ENCODE peak calls at places on chromosomes 12 and 14, in nine cellular contexts. M is OCI-LY7; Z is T-helper 1 cell; W is stimulated activated CD4-positive, alpha-beta T cell treated with anti-CD3 and anti-CD28 coated beads, Interleukin-1b, Interleukin-23, amount 100 ng/mL, for 24 hours; S is HCEC 1CT; R is H4; I is KBM-7; G is stomach; X is psoas muscle. C is an unnamed sample.

GRCh38 chr14:47332939-47333338 is 342.5 kb downstream of the MDGA2 start:
- DNase-seq in Z (no peak), I (no peak), S (no peak), W (no peak), M (no peak), G (no peak), R (no peak), X (no peak), C (no peak)

GRCh38 chr12:51393676-51394545 is 2.7 kb upstream of the GALNT6 start:
- DNase-seq in G (no peak), R (peak), M (no peak), X (no peak), I (no peak), S (peak), W (no peak), Z (peak), C (peak)

GRCh38 chr14:89027097-89027740 is 202.8 kb downstream of the TTC8 start:
- DNase-seq in S (peak), G (peak), I (peak), W (peak), R (peak), M (peak), Z (peak), X (peak), C (no peak)

GRCh38 chr12:49930515-49931288 is 19.8 kb upstream of the AQP2 start:
- DNase-seq in X (no peak), M (no peak), S (peak), Z (no peak), W (no peak), G (no peak), R (no peak), I (no peak), C (peak)

GRCh38 chr14:90893028-90893427 is 76.8 kb upstream of the TTC7B start:
- DNase-seq in W (no peak), Z (no peak), M (no peak), S (no peak), I (no peak), X (no peak), R (no peak), G (no peak), C (no peak)

GRCh38 chr14:49918709-49919108 is 25.8 kb downstream of the ARF6 start:
- DNase-seq in M (no peak), Z (no peak), S (no peak), G (no peak), R (no peak), W (no peak), X (no peak), I (no peak), C (no peak)

GRCh38 chr12:22797686-22798085 is 172.7 kb downstream of the ETNK1 start:
- DNase-seq in S (no peak), M (no peak), I (peak), W (no peak), Z (no peak), X (no peak), R (no peak), G (no peak), C (no peak)

GRCh38 chr12:78519422-78519821 is 345.2 kb upstream of the SYT1 start:
- DNase-seq in W (no peak), G (no peak), S (no peak), M (no peak), I (no peak), Z (no peak), X (no peak), R (no peak), C (no peak)

GRCh38 chr14:43803076-43803689 is 703.9 kb downstream of the FSCB start:
- DNase-seq in G (no peak), R (peak), M (no peak), X (no peak), S (no peak), Z (no peak), W (no peak), I (no peak), C (no peak)

GRCh38 chr14:98070521-98070920 is 1201.5 kb downstream of the BCL11B start:
- DNase-seq in M (no peak), R (no peak), I (no peak), W (no peak), Z (no peak), S (no peak), X (no peak), G (no peak), C (no peak)

GRCh38 chr14:69614592-69614991 is 3.2 kb downstream of the SUSD6 start:
- DNase-seq in R (no peak), I (peak), Z (no peak), G (no peak), X (no peak), M (peak), W (no peak), S (no peak), C (no peak)

GRCh38 chr14:74018029-74018703 is 922 bp downstream of the ENTPD5 start:
- DNase-seq in X (no peak), S (peak), G (no peak), Z (peak), R (peak), M (no peak), W (no peak), I (no peak), C (peak)

GRCh38 chr12:48832321-48833060 is 14.2 kb downstream of the CACNB3 start:
- DNase-seq in G (no peak), S (no peak), X (no peak), I (no peak), R (no peak), Z (no peak), W (no peak), M (no peak), C (no peak)

GRCh38 chr14:91568626-91569025 is 58.5 kb upstream of the PPP4R3A start:
- DNase-seq in S (no peak), M (no peak), R (no peak), G (no peak), I (no peak), W (no peak), Z (no peak), X (no peak), C (no peak)

GRCh38 chr12:98653866-98654493 is 8.9 kb downstream of the APAF1 start:
- DNase-seq in X (no peak), G (no peak), M (peak), Z (peak), W (no peak), S (peak), R (peak), I (peak), C (peak)

GRCh38 chr12:88553941-88554658 is 26.2 kb downstream of the KITLG start:
- DNase-seq in Z (no peak), R (peak), W (no peak), X (no peak), S (peak), I (peak), M (no peak), G (no peak), C (peak)

GRCh38 chr14:68686212-68686478 is 106.7 kb downstream of the ZFP36L1 start:
- DNase-seq in W (no peak), M (no peak), R (no peak), G (no peak), S (no peak), Z (no peak), I (no peak), X (no peak), C (no peak)

GRCh38 chr12:67633708-67634107 is 14.8 kb upstream of the DYRK2 start:
- DNase-seq in I (peak), R (no peak), W (no peak), Z (no peak), G (peak), S (no peak), M (no peak), X (no peak), C (no peak)

GRCh38 chr12:66620703-66621102 is 58.2 kb downstream of the GRIP1 start:
- DNase-seq in G (no peak), S (no peak), X (no peak), R (no peak), M (no peak), Z (no peak), I (peak), W (no peak), C (no peak)

GRCh38 chr12:54010972-54011664 is 2.3 kb downstream of the HOXC8 start:
- DNase-seq in W (no peak), I (no peak), R (no peak), S (no peak), Z (no peak), M (no peak), G (no peak), X (peak), C (no peak)

GRCh38 chr14:104370256-104370870 is 209.2 kb upstream of the C14orf180 start:
- DNase-seq in M (peak), G (peak), W (no peak), Z (no peak), I (no peak), S (no peak), R (no peak), X (peak), C (no peak)

GRCh38 chr12:49342066-49342913 is 4.4 kb upstream of the DNAJC22 start:
- DNase-seq in I (peak), M (peak), S (peak), X (peak), Z (peak), R (peak), G (peak), W (peak), C (peak)

GRCh38 chr12:44775916-44776315 is 100.2 kb downstream of the NELL2 start:
- DNase-seq in Z (no peak), S (no peak), I (no peak), W (no peak), X (no peak), M (no peak), G (no peak), R (no peak), C (no peak)

GRCh38 chr12:48420031-48420775 is 52.2 kb upstream of the ANP32D start:
- DNase-seq in S (no peak), G (no peak), W (no peak), Z (no peak), R (no peak), I (no peak), X (no peak), M (no peak), C (peak)

GRCh38 chr12:1277905-1278304 is 286.9 kb downstream of the ERC1 start:
- DNase-seq in W (no peak), Z (no peak), S (no peak), X (no peak), I (no peak), G (no peak), M (peak), R (no peak), C (no peak)

GRCh38 chr12:91109148-91109564 is 2.1 kb downstream of the LUM start:
- DNase-seq in R (peak), I (peak), M (peak), X (peak), Z (peak), W (peak), G (peak), S (peak), C (peak)

GRCh38 chr12:98002887-98003493 is 512.4 kb upstream of the TMPO start:
- DNase-seq in W (no peak), G (peak), R (peak), X (no peak), I (peak), M (peak), Z (peak), S (no peak), C (peak)

GRCh38 chr12:15928345-15928744 is 17.2 kb downstream of the DERA start:
- DNase-seq in M (no peak), G (no peak), I (no peak), S (peak), X (no peak), R (peak), Z (no peak), W (no peak), C (peak)

GRCh38 chr12:50642035-50642451 is 121.9 kb upstream of the ATF1 start:
- DNase-seq in Z (no peak), X (no peak), S (peak), R (no peak), I (no peak), G (no peak), W (no peak), M (no peak), C (no peak)

GRCh38 chr12:46364777-46365580 is 7.6 kb downstream of the SLC38A2 start:
- DNase-seq in X (no peak), Z (no peak), W (no peak), R (peak), I (no peak), G (peak), S (peak), M (no peak), C (peak)

GRCh38 chr12:122399254-122399591 is 23.2 kb downstream of the CLIP1 start:
- DNase-seq in G (no peak), W (no peak), Z (no peak), M (no peak), R (no peak), X (no peak), I (no peak), S (no peak), C (no peak)

GRCh38 chr12:57591567-57592325 is 754 bp downstream of the PIP4K2C start:
- DNase-seq in G (peak), S (no peak), R (no peak), I (peak), M (no peak), Z (no peak), X (peak), W (no peak), C (no peak)

GRCh38 chr12:101698782-101699347 is 1.4 kb downstream of the CHPT1 start:
- DNase-seq in Z (no peak), G (no peak), I (no peak), R (no peak), S (peak), X (no peak), W (no peak), M (peak), C (peak)

C was measured in A172.